ENCODE peak calls at places on chromosome 10, in eight cellular contexts. E is tibial artery, C is breast epithelium, S is upper lobe of right lung, N is T-helper 2 cell, I is globus pallidus, X is GM12878, W is lower leg skin. M is an unnamed sample.

GRCh38 chr10:19730848-19731247 is 85.4 kb upstream of the PLXDC2 start:
- DNase-seq in E (no peak), C (no peak), S (no peak), N (no peak), I (no peak), X (no peak), W (no peak), M (no peak)

GRCh38 chr10:48211777-48212176 is 62.7 kb downstream of the FRMPD2 start:
- DNase-seq in E (no peak), C (no peak), S (no peak), N (no peak), I (no peak), X (no peak), W (peak), M (no peak)

GRCh38 chr10:114255227-114255626 is 16.2 kb downstream of the VWA2 start:
- DNase-seq in E (no peak), C (no peak), S (no peak), N (no peak), I (no peak), X (no peak), W (no peak), M (no peak)

GRCh38 chr10:36531621-36532020 is 593.8 kb upstream of the ANKRD30A start:
- DNase-seq in E (no peak), C (no peak), S (no peak), N (no peak), I (no peak), X (no peak), W (no peak), M (no peak)

GRCh38 chr10:43292745-43293676 is 26.1 kb upstream of the RASGEF1A start:
- DNase-seq in E (peak), C (peak), S (no peak), N (peak), I (peak), X (no peak), W (peak), M (peak)

GRCh38 chr10:43138757-43139241 is 554 bp downstream of the CSGALNACT2 start:
- DNase-seq in E (no peak), C (no peak), S (no peak), N (peak), I (peak), X (no peak), W (no peak), M (peak)

GRCh38 chr10:74586088-74586585 is 240.3 kb upstream of the KAT6B start:
- DNase-seq in E (no peak), C (no peak), S (no peak), N (peak), I (no peak), X (peak), W (no peak), M (peak)

GRCh38 chr10:102752934-102753664 is 9.4 kb downstream of the WBP1L start:
- DNase-seq in E (peak), C (no peak), S (no peak), N (no peak), I (peak), X (peak), W (no peak), M (no peak)

GRCh38 chr10:18400201-18400910 is 251.0 kb downstream of the NSUN6 start:
- DNase-seq in E (no peak), C (no peak), S (no peak), N (no peak), I (peak), X (peak), W (no peak), M (no peak)

GRCh38 chr10:131123496-131123895 is 188.0 kb downstream of the TCERG1L start:
- DNase-seq in E (no peak), C (no peak), S (no peak), N (no peak), I (no peak), X (no peak), W (no peak), M (no peak)

GRCh38 chr10:56178210-56178609 is 182.8 kb downstream of the ZWINT start:
- DNase-seq in E (no peak), C (no peak), S (no peak), N (no peak), I (no peak), X (no peak), W (no peak), M (no peak)

GRCh38 chr10:112229096-112229495 is 45.5 kb upstream of the GPAM start:
- DNase-seq in E (no peak), C (no peak), S (no peak), N (no peak), I (no peak), X (no peak), W (no peak), M (no peak)

GRCh38 chr10:119306514-119306951 is 99.2 kb downstream of the GRK5 start:
- DNase-seq in E (no peak), C (no peak), S (no peak), N (peak), I (no peak), X (peak), W (no peak), M (peak)

GRCh38 chr10:48651839-48652238 is 32.8 kb upstream of the WDFY4 start:
- DNase-seq in E (no peak), C (no peak), S (no peak), N (no peak), I (no peak), X (no peak), W (no peak), M (no peak)

GRCh38 chr10:78512205-78512550 is 478.5 kb downstream of the RPS24 start:
- DNase-seq in E (no peak), C (no peak), S (no peak), N (no peak), I (no peak), X (no peak), W (no peak), M (no peak)

GRCh38 chr10:129035052-129035805 is 431.8 kb upstream of the MGMT start:
- DNase-seq in E (no peak), C (no peak), S (no peak), N (peak), I (no peak), X (no peak), W (peak), M (peak)

GRCh38 chr10:30006410-30006809 is 53.0 kb downstream of the JCAD start:
- DNase-seq in E (no peak), C (no peak), S (no peak), N (no peak), I (no peak), X (no peak), W (no peak), M (no peak)

GRCh38 chr10:7948601-7949000 is 105.9 kb upstream of the GATA3 start:
- DNase-seq in E (no peak), C (no peak), S (no peak), N (no peak), I (no peak), X (no peak), W (no peak), M (no peak)

GRCh38 chr10:87101996-87102395 is 7.0 kb downstream of the SHLD2 start:
- DNase-seq in E (no peak), C (no peak), S (no peak), N (no peak), I (no peak), X (no peak), W (no peak), M (no peak)

GRCh38 chr10:119211176-119211575 is 3.8 kb downstream of the GRK5 start:
- DNase-seq in E (no peak), C (no peak), S (no peak), N (no peak), I (no peak), X (no peak), W (no peak), M (no peak)

GRCh38 chr10:128928231-128928836 is 538.7 kb upstream of the MGMT start:
- DNase-seq in E (no peak), C (no peak), S (no peak), N (no peak), I (no peak), X (no peak), W (peak), M (no peak)

GRCh38 chr10:28179490-28180099 is 123.3 kb downstream of the MPP7 start:
- DNase-seq in E (no peak), C (no peak), S (no peak), N (peak), I (peak), X (no peak), W (no peak), M (peak)

GRCh38 chr10:128326251-128326650 is 200.0 kb upstream of the MKI67 start:
- DNase-seq in E (no peak), C (no peak), S (no peak), N (no peak), I (no peak), X (no peak), W (peak), M (no peak)

GRCh38 chr10:3671431-3671955 is 113.5 kb downstream of the KLF6 start:
- DNase-seq in E (no peak), C (no peak), S (no peak), N (no peak), I (no peak), X (no peak), W (no peak), M (no peak)

GRCh38 chr10:132876967-132877366 is 65.4 kb downstream of the CFAP46 start:
- DNase-seq in E (no peak), C (peak), S (peak), N (no peak), I (no peak), X (no peak), W (peak), M (no peak)

GRCh38 chr10:112952282-112952991 is 2.4 kb downstream of the TCF7L2 start:
- DNase-seq in E (no peak), C (no peak), S (peak), N (no peak), I (peak), X (no peak), W (peak), M (peak)

GRCh38 chr10:122114156-122114747 is 125.3 kb downstream of the TACC2 start:
- DNase-seq in E (peak), C (no peak), S (no peak), N (no peak), I (no peak), X (no peak), W (no peak), M (no peak)

GRCh38 chr10:12984165-12984747 is 17.3 kb downstream of the CCDC3 start:
- DNase-seq in E (no peak), C (no peak), S (no peak), N (no peak), I (no peak), X (no peak), W (no peak), M (no peak)

GRCh38 chr10:75922435-75922834 is 491.0 kb downstream of the LRMDA start:
- DNase-seq in E (no peak), C (no peak), S (no peak), N (no peak), I (no peak), X (no peak), W (no peak), M (no peak)

GRCh38 chr10:13053794-13054462 is 46.0 kb upstream of the OPTN start:
- DNase-seq in E (no peak), C (no peak), S (no peak), N (no peak), I (no peak), X (no peak), W (peak), M (no peak)

GRCh38 chr10:689433-690226 is at the start of gene DIP2C:
- DNase-seq in E (peak), C (no peak), S (peak), N (no peak), I (peak), X (no peak), W (peak), M (no peak)

GRCh38 chr10:98415710-98416077 is 712 bp upstream of the PYROXD2 start:
- DNase-seq in E (no peak), C (no peak), S (no peak), N (no peak), I (no peak), X (no peak), W (no peak), M (no peak)

M was measured in stimulated activated naive CD8-positive, alpha-beta T cell treated with anti-CD3 and anti-CD28 coated beads, Interleukin-15, amount 100 ng/mL, for 72 hours.